ENCODE peak calls at places on chromosomes 2 and 18, in ten cellular contexts. One of them, this sample, is unnamed.
A peak's percentile ranks its signal among the peaks of the same experiment; 100 is the strongest.

GRCh38 chr2:232365621-232366321 is 12.8 kb upstream of the ALPP start:
- DNase-seq in tibial nerve: no peak
- DNase-seq in IMR-90: peak; percentile 21
- DNase-seq in heart right ventricle: no peak
- DNase-seq in GM12865: peak; percentile 26
- DNase-seq in pancreas: no peak
- DNase-seq in fibroblast of the aortic adventitia: no peak
- DNase-seq in neural progenitor cell: peak; percentile 67
- DNase-seq in astrocyte of the spinal cord: peak; percentile 19
- DNase-seq in HL-60: no peak
- DNase-seq in this sample: no peak

GRCh38 chr18:33010149-33010548 is 237.3 kb upstream of the KLHL14 start:
- DNase-seq in tibial nerve: no peak
- DNase-seq in IMR-90: no peak
- DNase-seq in heart right ventricle: no peak
- DNase-seq in GM12865: no peak
- DNase-seq in pancreas: no peak
- DNase-seq in fibroblast of the aortic adventitia: no peak
- DNase-seq in neural progenitor cell: no peak
- DNase-seq in astrocyte of the spinal cord: peak; percentile 41
- DNase-seq in HL-60: no peak
- DNase-seq in this sample: peak; percentile 8

GRCh38 chr2:11540148-11540995 is 6.5 kb downstream of the GREB1 start:
- DNase-seq in tibial nerve: peak; percentile 37
- DNase-seq in IMR-90: no peak
- DNase-seq in heart right ventricle: peak; percentile 29
- DNase-seq in GM12865: no peak
- DNase-seq in pancreas: no peak
- DNase-seq in fibroblast of the aortic adventitia: no peak
- DNase-seq in neural progenitor cell: no peak
- DNase-seq in astrocyte of the spinal cord: no peak
- DNase-seq in HL-60: no peak
- DNase-seq in this sample: no peak

GRCh38 chr2:205698556-205699282 is 16.4 kb downstream of the NRP2 start:
- DNase-seq in tibial nerve: no peak
- DNase-seq in IMR-90: peak; percentile 77
- DNase-seq in heart right ventricle: no peak
- DNase-seq in GM12865: no peak
- DNase-seq in pancreas: no peak
- DNase-seq in fibroblast of the aortic adventitia: peak; percentile 40
- DNase-seq in neural progenitor cell: peak; percentile 85
- DNase-seq in astrocyte of the spinal cord: no peak
- DNase-seq in HL-60: no peak
- DNase-seq in this sample: no peak

GRCh38 chr2:210553371-210553770 is 3.0 kb upstream of the CPS1 start:
- DNase-seq in tibial nerve: no peak
- DNase-seq in IMR-90: no peak
- DNase-seq in heart right ventricle: no peak
- DNase-seq in GM12865: no peak
- DNase-seq in pancreas: no peak
- DNase-seq in fibroblast of the aortic adventitia: no peak
- DNase-seq in neural progenitor cell: no peak
- DNase-seq in astrocyte of the spinal cord: peak; percentile 38
- DNase-seq in HL-60: no peak
- DNase-seq in this sample: no peak

GRCh38 chr2:111898703-111899514 is 502 bp downstream of the MERTK start:
- DNase-seq in tibial nerve: no peak
- DNase-seq in IMR-90: no peak
- DNase-seq in heart right ventricle: peak; percentile 37
- DNase-seq in GM12865: no peak
- DNase-seq in pancreas: no peak
- DNase-seq in fibroblast of the aortic adventitia: no peak
- DNase-seq in neural progenitor cell: peak; percentile 68
- DNase-seq in astrocyte of the spinal cord: peak; percentile 19
- DNase-seq in HL-60: no peak
- DNase-seq in this sample: no peak

GRCh38 chr2:68994864-68995263 is 18.1 kb upstream of the ANTXR1 start:
- DNase-seq in tibial nerve: peak; percentile 30
- DNase-seq in IMR-90: peak; percentile 33
- DNase-seq in heart right ventricle: peak; percentile 42
- DNase-seq in GM12865: no peak
- DNase-seq in pancreas: no peak
- DNase-seq in fibroblast of the aortic adventitia: peak; percentile 85
- DNase-seq in neural progenitor cell: no peak
- DNase-seq in astrocyte of the spinal cord: peak; percentile 87
- DNase-seq in HL-60: no peak
- DNase-seq in this sample: peak; percentile 84

GRCh38 chr2:156321243-156321904 is 11.1 kb downstream of the NR4A2 start:
- DNase-seq in tibial nerve: no peak
- DNase-seq in IMR-90: no peak
- DNase-seq in heart right ventricle: peak; percentile 24
- DNase-seq in GM12865: no peak
- DNase-seq in pancreas: peak; percentile 16
- DNase-seq in fibroblast of the aortic adventitia: no peak
- DNase-seq in neural progenitor cell: peak; percentile 46
- DNase-seq in astrocyte of the spinal cord: no peak
- DNase-seq in HL-60: no peak
- DNase-seq in this sample: no peak

GRCh38 chr2:212709287-212709686 is 170.7 kb upstream of the ERBB4 start:
- DNase-seq in tibial nerve: no peak
- DNase-seq in IMR-90: peak; percentile 66
- DNase-seq in heart right ventricle: no peak
- DNase-seq in GM12865: no peak
- DNase-seq in pancreas: no peak
- DNase-seq in fibroblast of the aortic adventitia: no peak
- DNase-seq in neural progenitor cell: peak; percentile 20
- DNase-seq in astrocyte of the spinal cord: no peak
- DNase-seq in HL-60: no peak
- DNase-seq in this sample: no peak

GRCh38 chr2:23859983-23860382 is 66.9 kb downstream of the ATAD2B start:
- DNase-seq in tibial nerve: no peak
- DNase-seq in IMR-90: peak; percentile 49
- DNase-seq in heart right ventricle: no peak
- DNase-seq in GM12865: no peak
- DNase-seq in pancreas: no peak
- DNase-seq in fibroblast of the aortic adventitia: peak; percentile 22
- DNase-seq in neural progenitor cell: no peak
- DNase-seq in astrocyte of the spinal cord: no peak
- DNase-seq in HL-60: no peak
- DNase-seq in this sample: no peak

GRCh38 chr18:9771261-9771976 is 63.3 kb downstream of the RAB31 start:
- DNase-seq in tibial nerve: peak; percentile 81
- DNase-seq in IMR-90: peak; percentile 57
- DNase-seq in heart right ventricle: peak; percentile 89
- DNase-seq in GM12865: peak; percentile 73
- DNase-seq in pancreas: peak; percentile 71
- DNase-seq in fibroblast of the aortic adventitia: peak; percentile 54
- DNase-seq in neural progenitor cell: peak; percentile 85
- DNase-seq in astrocyte of the spinal cord: peak; percentile 65
- DNase-seq in HL-60: peak; percentile 81
- DNase-seq in this sample: no peak

GRCh38 chr18:62452280-62452824 is 70.5 kb upstream of the ZCCHC2 start:
- DNase-seq in tibial nerve: no peak
- DNase-seq in IMR-90: peak; percentile 19
- DNase-seq in heart right ventricle: no peak
- DNase-seq in GM12865: no peak
- DNase-seq in pancreas: no peak
- DNase-seq in fibroblast of the aortic adventitia: peak; percentile 30
- DNase-seq in neural progenitor cell: no peak
- DNase-seq in astrocyte of the spinal cord: no peak
- DNase-seq in HL-60: peak; percentile 94
- DNase-seq in this sample: no peak

GRCh38 chr2:138209009-138209408 is 244.7 kb downstream of the HNMT start:
- DNase-seq in tibial nerve: no peak
- DNase-seq in IMR-90: no peak
- DNase-seq in heart right ventricle: no peak
- DNase-seq in GM12865: no peak
- DNase-seq in pancreas: no peak
- DNase-seq in fibroblast of the aortic adventitia: no peak
- DNase-seq in neural progenitor cell: no peak
- DNase-seq in astrocyte of the spinal cord: peak; percentile 1
- DNase-seq in HL-60: no peak
- DNase-seq in this sample: no peak

GRCh38 chr2:105081006-105081701 is 43.3 kb downstream of the MRPS9 start:
- DNase-seq in tibial nerve: no peak
- DNase-seq in IMR-90: peak; percentile 46
- DNase-seq in heart right ventricle: no peak
- DNase-seq in GM12865: no peak
- DNase-seq in pancreas: no peak
- DNase-seq in fibroblast of the aortic adventitia: peak; percentile 45
- DNase-seq in neural progenitor cell: peak; percentile 69
- DNase-seq in astrocyte of the spinal cord: peak; percentile 22
- DNase-seq in HL-60: no peak
- DNase-seq in this sample: peak; percentile 32

GRCh38 chr2:226799976-226800940 is 638 bp upstream of the IRS1 start:
- DNase-seq in tibial nerve: peak; percentile 16
- DNase-seq in IMR-90: peak; percentile 23
- DNase-seq in heart right ventricle: no peak
- DNase-seq in GM12865: no peak
- DNase-seq in pancreas: peak; percentile 10
- DNase-seq in fibroblast of the aortic adventitia: peak; percentile 15
- DNase-seq in neural progenitor cell: peak; percentile 30
- DNase-seq in astrocyte of the spinal cord: peak; percentile 26
- DNase-seq in HL-60: no peak
- DNase-seq in this sample: no peak
- TF ChIP-seq CTCF in tibial nerve: no peak
- TF ChIP-seq CTCF in IMR-90: no peak
- TF ChIP-seq CTCF in heart right ventricle: peak; percentile 24
- TF ChIP-seq CTCF in GM12865: no peak
- TF ChIP-seq CTCF in pancreas: no peak
- TF ChIP-seq CTCF in fibroblast of the aortic adventitia: no peak
- TF ChIP-seq CTCF in neural progenitor cell: peak; percentile 57
- TF ChIP-seq CTCF in astrocyte of the spinal cord: no peak
- TF ChIP-seq CTCF in HL-60: no peak
- TF ChIP-seq CTCF in this sample: no peak

DNA sequence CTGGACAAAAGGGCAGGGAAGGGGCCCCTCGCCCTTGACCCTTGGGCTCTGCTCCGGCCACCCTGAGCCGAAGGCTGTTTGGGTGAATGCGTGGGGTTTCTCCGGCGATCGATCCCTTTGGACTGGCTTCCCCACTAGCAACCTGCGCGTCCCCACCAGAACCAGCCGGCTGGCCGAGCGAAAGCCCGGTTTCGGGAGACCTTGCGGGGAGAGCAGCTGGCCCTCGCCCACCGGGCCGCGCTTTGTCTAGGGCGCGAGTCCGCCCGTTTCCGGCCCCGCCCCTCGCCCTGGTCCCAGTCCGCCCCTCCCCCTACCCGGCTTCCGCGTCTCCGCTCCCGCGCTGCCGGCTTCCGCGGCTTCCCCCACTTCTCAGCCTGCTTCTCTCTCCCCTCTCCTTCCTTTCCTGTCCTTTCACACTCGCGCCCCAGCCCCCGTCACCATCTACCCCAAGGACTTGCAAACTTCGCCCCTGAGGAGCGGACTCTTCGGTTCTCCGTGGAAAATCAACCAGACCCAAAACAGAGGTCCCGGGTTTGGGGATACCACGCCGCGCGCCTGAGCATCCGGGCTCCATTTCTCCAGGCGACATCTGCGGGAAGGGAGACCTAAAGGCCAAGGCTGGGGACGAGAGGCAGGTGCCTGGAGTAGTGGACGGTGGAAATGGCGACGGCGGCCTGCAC is 48.0 kb upstream of the ATP6V1B1 start:
- DNase-seq in tibial nerve: no peak
- DNase-seq in IMR-90: no peak
- DNase-seq in heart right ventricle: peak; percentile 67
- DNase-seq in GM12865: peak; percentile 40
- DNase-seq in pancreas: peak; percentile 74
- DNase-seq in fibroblast of the aortic adventitia: no peak
- DNase-seq in neural progenitor cell: peak; percentile 93
- DNase-seq in astrocyte of the spinal cord: no peak
- DNase-seq in HL-60: no peak
- DNase-seq in this sample: no peak
- H3K4me3 ChIP-seq in tibial nerve: peak overlapping the region; percentile 13
- H3K4me3 ChIP-seq in IMR-90: peak overlapping the region; percentile 33
- H3K4me3 ChIP-seq in heart right ventricle: peak overlapping the region; percentile 50
- H3K4me3 ChIP-seq in GM12865: peak overlapping the region; percentile 51
- H3K4me3 ChIP-seq in pancreas: peak overlapping the region; percentile 31
- H3K4me3 ChIP-seq in fibroblast of the aortic adventitia: no peak overlapping the region
- H3K4me3 ChIP-seq in neural progenitor cell: peak overlapping the region; percentile 35
- H3K4me3 ChIP-seq in astrocyte of the spinal cord: no peak overlapping the region
- H3K4me3 ChIP-seq in HL-60: peak overlapping the region; percentile 2
- H3K4me3 ChIP-seq in this sample: peak overlapping the region; percentile 4

GRCh38 chr18:59715966-59716369 is 18.7 kb upstream of the CCBE1 start:
- DNase-seq in tibial nerve: no peak
- DNase-seq in IMR-90: peak; percentile 95
- DNase-seq in heart right ventricle: no peak
- DNase-seq in GM12865: no peak
- DNase-seq in pancreas: no peak
- DNase-seq in fibroblast of the aortic adventitia: peak; percentile 95
- DNase-seq in neural progenitor cell: no peak
- DNase-seq in astrocyte of the spinal cord: peak; percentile 88
- DNase-seq in HL-60: no peak
- DNase-seq in this sample: peak; percentile 51
- TF ChIP-seq CTCF in tibial nerve: no peak
- TF ChIP-seq CTCF in IMR-90: peak; percentile 16
- TF ChIP-seq CTCF in heart right ventricle: no peak
- TF ChIP-seq CTCF in GM12865: no peak
- TF ChIP-seq CTCF in pancreas: no peak
- TF ChIP-seq CTCF in fibroblast of the aortic adventitia: peak; percentile 38
- TF ChIP-seq CTCF in neural progenitor cell: no peak
- TF ChIP-seq CTCF in astrocyte of the spinal cord: no peak
- TF ChIP-seq CTCF in HL-60: no peak
- TF ChIP-seq CTCF in this sample: peak; percentile 11

GRCh38 chr2:240914645-240915525 is 8.7 kb downstream of the CROCC2 start:
- DNase-seq in tibial nerve: no peak
- DNase-seq in IMR-90: no peak
- DNase-seq in heart right ventricle: peak; percentile 15
- DNase-seq in GM12865: no peak
- DNase-seq in pancreas: no peak
- DNase-seq in fibroblast of the aortic adventitia: no peak
- DNase-seq in neural progenitor cell: no peak
- DNase-seq in astrocyte of the spinal cord: no peak
- DNase-seq in HL-60: no peak
- DNase-seq in this sample: no peak

GRCh38 chr2:240913810-240914644 is 7.9 kb downstream of the CROCC2 start:
- DNase-seq in tibial nerve: peak; percentile 77
- DNase-seq in IMR-90: peak; percentile 55
- DNase-seq in heart right ventricle: peak; percentile 82
- DNase-seq in GM12865: peak; percentile 54
- DNase-seq in pancreas: peak; percentile 32
- DNase-seq in fibroblast of the aortic adventitia: peak; percentile 79
- DNase-seq in neural progenitor cell: peak; percentile 82
- DNase-seq in astrocyte of the spinal cord: peak; percentile 78
- DNase-seq in HL-60: no peak
- DNase-seq in this sample: peak; percentile 63

GRCh38 chr2:240916571-240917008 is 10.5 kb downstream of the CROCC2 start:
- DNase-seq in tibial nerve: peak; percentile 57
- DNase-seq in IMR-90: peak; percentile 84
- DNase-seq in heart right ventricle: peak; percentile 76
- DNase-seq in GM12865: no peak
- DNase-seq in pancreas: no peak
- DNase-seq in fibroblast of the aortic adventitia: peak; percentile 83
- DNase-seq in neural progenitor cell: peak; percentile 67
- DNase-seq in astrocyte of the spinal cord: peak; percentile 90
- DNase-seq in HL-60: no peak
- DNase-seq in this sample: peak; percentile 16

GRCh38 chr2:240917009-240917683 is 11.0 kb downstream of the CROCC2 start:
- DNase-seq in tibial nerve: no peak
- DNase-seq in IMR-90: no peak
- DNase-seq in heart right ventricle: peak; percentile 16
- DNase-seq in GM12865: no peak
- DNase-seq in pancreas: peak; percentile 1
- DNase-seq in fibroblast of the aortic adventitia: no peak
- DNase-seq in neural progenitor cell: no peak
- DNase-seq in astrocyte of the spinal cord: no peak
- DNase-seq in HL-60: no peak
- DNase-seq in this sample: no peak

GRCh38 chr2:240915526-240916335 is 9.6 kb downstream of the CROCC2 start:
- DNase-seq in tibial nerve: no peak
- DNase-seq in IMR-90: no peak
- DNase-seq in heart right ventricle: peak; percentile 14
- DNase-seq in GM12865: no peak
- DNase-seq in pancreas: no peak
- DNase-seq in fibroblast of the aortic adventitia: no peak
- DNase-seq in neural progenitor cell: peak; percentile 70
- DNase-seq in astrocyte of the spinal cord: peak; percentile 13
- DNase-seq in HL-60: no peak
- DNase-seq in this sample: no peak
- H3K4me3 ChIP-seq in tibial nerve: no peak overlapping the region
- H3K4me3 ChIP-seq in IMR-90: no peak overlapping the region
- H3K4me3 ChIP-seq in heart right ventricle: no peak overlapping the region
- H3K4me3 ChIP-seq in GM12865: no peak overlapping the region
- H3K4me3 ChIP-seq in pancreas: no peak overlapping the region
- H3K4me3 ChIP-seq in fibroblast of the aortic adventitia: peak overlapping the region; percentile 9
- H3K4me3 ChIP-seq in neural progenitor cell: peak overlapping the region; percentile 31
- H3K4me3 ChIP-seq in astrocyte of the spinal cord: no peak overlapping the region
- H3K4me3 ChIP-seq in HL-60: no peak overlapping the region
- H3K4me3 ChIP-seq in this sample: no peak overlapping the region